ENCODE peak calls at places on chromosomes 16 and 17, in six cellular contexts. D is sigmoid colon, C is Panc1, W is breast epithelium, V is H1, F is stomach. O is an unnamed sample. For H3K27me3 and H3K36me3, the result is how much of the 10 kb centered on the place peaks cover.

GRCh38 chr16:30660424-30661251 is 2.4 kb downstream of the FBRS start:
- DNase-seq in D (no peak), C (no peak), W (no peak), V (no peak), F (no peak), O (no peak)

GRCh38 chr16:88487920-88488842 is 35.1 kb downstream of the ZFPM1 start:
- DNase-seq in D (no peak), C (no peak), W (no peak), V (no peak), F (peak), O (no peak)

GRCh38 chr16:11114366-11115164 is 141.4 kb downstream of the SOCS1 start:
- DNase-seq in D (no peak), C (no peak), W (no peak), V (no peak), F (no peak), O (no peak)

GRCh38 chr16:24776486-24777220 is 47.2 kb downstream of the TNRC6A start:
- DNase-seq in D (peak), C (no peak), W (no peak), V (no peak), F (peak), O (no peak)

GRCh38 chr17:850828-851759 is 68.9 kb downstream of the MRM3 start:
- DNase-seq in D (peak), C (no peak), W (no peak), V (no peak), F (no peak), O (no peak)

GRCh38 chr16:75289189-75289588 is 37.8 kb upstream of the BCAR1 start:
- DNase-seq in D (no peak), C (no peak), W (no peak), V (no peak), F (no peak), O (no peak)

GRCh38 chr16:86016201-86016965 is 117.4 kb downstream of the IRF8 start:
- DNase-seq in D (peak), C (peak), W (no peak), V (peak), F (no peak), O (no peak)

GRCh38 chr17:27906238-27906603 is 13.1 kb upstream of the LYRM9 start:
- DNase-seq in D (no peak), C (no peak), W (no peak), V (no peak), F (no peak), O (no peak)

GRCh38 chr16:30903002-30903401 is 6.6 kb downstream of the CTF1 start:
- DNase-seq in D (no peak), C (no peak), W (no peak), V (no peak), F (no peak), O (no peak)

GRCh38 chr17:55487727-55488436 is 23.4 kb downstream of the SMIM36 start:
- DNase-seq in D (no peak), C (no peak), W (no peak), V (no peak), F (no peak), O (no peak)

GRCh38 chr17:1629647-1630310 is 1.1 kb upstream of the SLC43A2 start:
- DNase-seq in D (peak), C (no peak), W (no peak), V (no peak), F (peak), O (no peak)

GRCh38 chr17:74862108-74862901 is 2.6 kb upstream of the GRIN2C start:
- DNase-seq in D (peak), C (no peak), W (peak), V (no peak), F (peak), O (no peak)

GRCh38 chr16:58882292-58882691 is 148.2 kb upstream of the GOT2 start:
- DNase-seq in D (no peak), C (no peak), W (no peak), V (no peak), F (no peak), O (no peak)

GRCh38 chr16:5944971-5945370 is 847.4 kb upstream of the EEF2KMT start:
- DNase-seq in D (no peak), C (no peak), W (no peak), V (no peak), F (no peak), O (no peak)

GRCh38 chr16:12602811-12603698 is 200.6 kb downstream of the CPPED1 start:
- DNase-seq in D (peak), C (no peak), W (no peak), V (no peak), F (no peak), O (peak)

GRCh38 chr16:57591086-57591869 is 37.2 kb upstream of the ADGRG1 start:
- DNase-seq in D (peak), C (peak), W (peak), V (no peak), F (peak), O (peak)

GRCh38 chr17:40443196-40443987 is at the start of gene IGFBP4:
- DNase-seq in D (peak), C (no peak), W (peak), V (no peak), F (peak), O (no peak)

GRCh38 chr17:40443988-40444899 is 994 bp downstream of the IGFBP4 start:
- DNase-seq in D (no peak), C (no peak), W (no peak), V (no peak), F (no peak), O (no peak)

GRCh38 chr17:40445769-40446468 is 2.7 kb downstream of the IGFBP4 start:
- DNase-seq in D (no peak), C (no peak), W (no peak), V (no peak), F (no peak), O (no peak)

GRCh38 chr17:40440166-40440565 is 3.1 kb upstream of the IGFBP4 start:
- DNase-seq in D (no peak), C (no peak), W (no peak), V (no peak), F (no peak), O (no peak)

GRCh38 chr17:40442392-40443195 is 656 bp upstream of the IGFBP4 start:
- DNase-seq in D (peak), C (no peak), W (no peak), V (no peak), F (no peak), O (no peak)
- TF ChIP-seq POLR2AphosphoS5 in D (no peak), C (no peak), W (peak), V (no peak), F (no peak), O (no peak)

DNA sequence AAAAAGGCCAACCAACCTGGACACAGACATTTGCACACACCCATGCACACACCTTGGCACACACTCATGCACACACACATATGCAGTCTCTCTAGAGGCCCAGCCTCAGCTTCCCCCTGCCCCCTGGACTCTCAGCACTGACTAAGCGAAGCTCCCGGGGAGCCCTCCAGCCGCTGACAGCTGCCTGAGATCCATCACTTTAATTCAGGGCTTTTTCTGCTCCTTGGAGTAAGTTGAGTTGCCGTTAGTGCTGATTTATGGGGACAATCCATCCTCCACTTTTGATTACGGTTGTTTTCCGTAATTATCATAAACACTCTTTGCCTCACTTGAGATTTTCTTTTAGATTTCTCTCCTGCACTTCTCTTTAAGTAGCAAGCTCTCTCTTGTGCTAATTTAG is 158.6 kb upstream of the CDC42EP4 start:
- DNase-seq in D (no peak), C (no peak), W (no peak), V (no peak), F (no peak), O (no peak)
- H3K27me3 ChIP-seq in D (under half), C (under half), W (under half), V (under half), F (under half), O (under half)

GRCh38 chr17:48060249-48060648 is 12.1 kb downstream of the NFE2L1 start:
- DNase-seq in D (peak), C (no peak), W (no peak), V (no peak), F (no peak), O (no peak)

GRCh38 chr17:48057626-48058025 is 9.5 kb downstream of the NFE2L1 start:
- DNase-seq in D (no peak), C (no peak), W (no peak), V (no peak), F (no peak), O (no peak)

GRCh38 chr17:48056879-48057278 is 8.7 kb downstream of the NFE2L1 start:
- DNase-seq in D (no peak), C (no peak), W (no peak), V (no peak), F (no peak), O (no peak)

GRCh38 chr17:48059125-48059668 is 11.0 kb downstream of the NFE2L1 start:
- DNase-seq in D (peak), C (no peak), W (no peak), V (no peak), F (no peak), O (no peak)

GRCh38 chr17:48058393-48059124 is 10.4 kb downstream of the NFE2L1 start:
- DNase-seq in D (no peak), C (no peak), W (no peak), V (no peak), F (no peak), O (no peak)
- H3K36me3 ChIP-seq in D (under half), C (under half), W (under half), V (half or more), F (half or more), O (under half)

DNA sequence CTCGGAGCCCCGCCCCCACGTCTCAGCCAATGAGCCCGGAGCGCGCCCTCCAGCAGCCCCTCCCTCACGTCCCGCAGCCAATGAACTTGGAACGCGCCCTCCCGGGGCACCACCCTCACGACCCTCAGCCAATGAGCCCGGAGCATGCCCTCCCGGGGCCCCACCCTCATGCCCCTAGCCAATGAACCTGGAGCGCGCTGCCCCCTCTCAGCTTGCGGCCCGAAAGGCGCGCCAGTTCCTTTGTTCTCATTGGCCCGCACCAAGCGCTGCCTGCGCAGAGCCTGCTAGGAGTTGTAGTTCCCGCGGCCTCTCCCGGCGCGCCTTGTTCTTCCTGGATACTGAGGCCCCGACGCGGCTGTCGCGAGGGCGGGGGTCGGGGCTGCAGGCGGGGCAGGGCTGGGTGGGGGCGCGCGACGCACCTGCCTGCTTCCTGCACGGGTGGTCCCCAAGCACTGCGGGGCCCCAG is at the start of gene LRRC45:
- DNase-seq in D (peak), C (peak), W (peak), V (peak), F (peak), O (peak)
- TF ChIP-seq POLR2AphosphoS5 in D (no peak), C (no peak), W (no peak), V (no peak), F (peak), O (no peak)